ENCODE peak calls at places on chromosome 6, in five cellular contexts. Q, P, C, O and F are unnamed samples.

GRCh38 chr6:54916858-54917257 is 70.3 kb downstream of the FAM83B start:
- DNase-seq in Q (no peak), P (no peak), C (no peak), O (no peak), F (no peak)

GRCh38 chr6:22737331-22737730 is 168.0 kb downstream of the HDGFL1 start:
- DNase-seq in Q (peak), P (peak), O (peak), C (no peak), F (no peak)

GRCh38 chr6:4577406-4577805 is 198.8 kb upstream of the CDYL start:
- DNase-seq in P (no peak), Q (no peak), C (no peak), O (peak), F (no peak)

GRCh38 chr6:149118737-149119653 is 198.5 kb upstream of the TAB2 start:
- DNase-seq in P (no peak), C (no peak), Q (no peak), O (no peak), F (no peak)

GRCh38 chr6:43308101-43308989 is at the start of gene CRIP3:
- DNase-seq in O (peak), Q (peak), P (no peak), C (peak), F (peak)

GRCh38 chr6:148935705-148936306 is 189.0 kb downstream of the UST start:
- DNase-seq in C (no peak), P (no peak), Q (peak), O (peak), F (no peak)

GRCh38 chr6:133837801-133838349 is 51.0 kb upstream of the TCF21 start:
- DNase-seq in Q (peak), C (peak), P (peak), O (no peak), F (peak)

GRCh38 chr6:35081426-35081851 is 59.7 kb downstream of the TCP11 start:
- DNase-seq in C (no peak), P (no peak), Q (no peak), O (no peak), F (no peak)

GRCh38 chr6:83708546-83708969 is 343 bp downstream of the SNAP91 start:
- DNase-seq in O (peak), C (no peak), P (no peak), Q (peak), F (peak)

GRCh38 chr6:143792402-143793339 is 50.5 kb upstream of the LTV1 start:
- DNase-seq in C (no peak), P (no peak), Q (no peak), O (no peak), F (no peak)

GRCh38 chr6:136646377-136646776 is 96.2 kb upstream of the MAP7 start:
- DNase-seq in Q (no peak), C (no peak), O (peak), P (no peak), F (no peak)

GRCh38 chr6:159163901-159164370 is 5.3 kb upstream of the FNDC1 start:
- DNase-seq in C (no peak), O (peak), P (no peak), Q (no peak), F (no peak)

GRCh38 chr6:3323148-3323547 is 64.4 kb downstream of the PSMG4 start:
- DNase-seq in C (no peak), Q (no peak), P (no peak), O (no peak), F (no peak)

GRCh38 chr6:111011360-111012142 is 29.7 kb downstream of the RPF2 start:
- DNase-seq in O (peak), C (peak), Q (peak), P (peak), F (no peak)

GRCh38 chr6:138943089-138943625 is 44.9 kb downstream of the REPS1 start:
- DNase-seq in O (peak), C (no peak), Q (no peak), P (no peak), F (no peak)

GRCh38 chr6:88050140-88050818 is 2.6 kb downstream of the SPACA1 start:
- DNase-seq in Q (no peak), O (no peak), P (no peak), C (no peak), F (no peak)

GRCh38 chr6:7691675-7692452 is 34.0 kb upstream of the BMP6 start:
- DNase-seq in O (no peak), C (no peak), P (no peak), Q (peak), F (no peak)

GRCh38 chr6:158571826-158572652 is 12.1 kb downstream of the TMEM181 start:
- DNase-seq in C (no peak), O (no peak), Q (no peak), P (no peak), F (peak)

GRCh38 chr6:52647199-52647598 is 23.7 kb upstream of the TMEM14A start:
- DNase-seq in P (no peak), C (no peak), Q (no peak), O (peak), F (no peak)

GRCh38 chr6:104017410-104018381 is 842.0 kb downstream of the HACE1 start:
- DNase-seq in O (no peak), Q (no peak), C (no peak), P (no peak), F (peak)

GRCh38 chr6:21900730-21901129 is 307.2 kb downstream of the SOX4 start:
- DNase-seq in C (no peak), O (peak), P (no peak), Q (no peak), F (no peak)

GRCh38 chr6:152085533-152085932 is 278.1 kb downstream of the ESR1 start:
- DNase-seq in C (no peak), P (no peak), Q (no peak), O (no peak), F (no peak)

GRCh38 chr6:5569491-5569890 is 308.2 kb downstream of the FARS2 start:
- DNase-seq in O (peak), Q (no peak), C (no peak), P (no peak), F (no peak)

GRCh38 chr6:63573899-63574553 is 1.7 kb downstream of the LOC128125822 start:
- DNase-seq in P (peak), O (peak), C (peak), Q (peak), F (no peak)

GRCh38 chr6:30960907-30961673 is 20.3 kb downstream of the MUCL3 start:
- DNase-seq in C (no peak), O (peak), Q (no peak), P (no peak), F (no peak)

GRCh38 chr6:129849456-129849855 is 11.7 kb downstream of the TMEM244 start:
- DNase-seq in P (no peak), Q (no peak), O (peak), C (no peak), F (no peak)

GRCh38 chr6:12504325-12504966 is 212.1 kb upstream of the PHACTR1 start:
- DNase-seq in P (peak), C (peak), Q (peak), O (no peak), F (no peak)

GRCh38 chr6:48825501-48826317 is 637.3 kb downstream of the MMUT start:
- DNase-seq in P (no peak), Q (no peak), C (no peak), O (peak), F (no peak)

GRCh38 chr6:158908596-158908995 is 89.4 kb upstream of the EZR start:
- DNase-seq in Q (no peak), O (no peak), C (no peak), P (no peak), F (no peak)

GRCh38 chr6:84466521-84466920 is 239.1 kb upstream of the CEP162 start:
- DNase-seq in Q (no peak), P (no peak), C (no peak), O (peak), F (no peak)

GRCh38 chr6:107574856-107575255 is 84.9 kb downstream of the SOBP start:
- DNase-seq in O (no peak), Q (no peak), C (peak), P (no peak), F (no peak)

GRCh38 chr6:45658396-45658795 is 280.7 kb upstream of the SUPT3H start:
- DNase-seq in Q (no peak), C (no peak), P (no peak), O (no peak), F (no peak)

GRCh38 chr6:108556864-108557493 is 3.7 kb upstream of the FOXO3 start:
- DNase-seq in P (peak), C (no peak), Q (peak), O (peak), F (peak)

GRCh38 chr6:118648866-118649554 is 2.4 kb downstream of the CEP85L start:
- DNase-seq in P (no peak), Q (no peak), C (no peak), O (peak), F (no peak)

GRCh38 chr6:111565316-111566221 is 40.1 kb downstream of the TRAF3IP2 start:
- DNase-seq in O (no peak), C (no peak), Q (no peak), P (peak), F (no peak)

GRCh38 chr6:34106421-34106820 is 39.5 kb downstream of the GRM4 start:
- DNase-seq in C (no peak), Q (no peak), P (no peak), O (no peak), F (no peak)

GRCh38 chr6:166626177-166627038 is 643 bp downstream of the RPS6KA2 start:
- DNase-seq in C (peak), P (no peak), O (peak), Q (peak), F (peak)

GRCh38 chr6:25122001-25122400 is 157.2 kb upstream of the CARMIL1 start:
- DNase-seq in Q (no peak), C (no peak), P (no peak), O (no peak), F (peak)

GRCh38 chr6:71888720-71889340 is 2.5 kb downstream of the RIMS1 start:
- DNase-seq in C (no peak), Q (peak), O (no peak), P (no peak), F (no peak)

GRCh38 chr6:85482206-85483040 is 32.5 kb downstream of the NT5E start:
- DNase-seq in Q (no peak), O (no peak), P (no peak), C (no peak), F (no peak)

GRCh38 chr6:85479221-85479620 is 29.3 kb downstream of the NT5E start:
- DNase-seq in O (no peak), P (no peak), C (no peak), Q (no peak), F (no peak)

GRCh38 chr6:85483041-85483700 is 33.3 kb downstream of the NT5E start:
- DNase-seq in P (peak), O (peak), C (peak), Q (peak), F (peak)

GRCh38 chr6:85484941-85485340 is 35.1 kb downstream of the NT5E start:
- DNase-seq in O (peak), C (no peak), P (no peak), Q (no peak), F (no peak)

DNA sequence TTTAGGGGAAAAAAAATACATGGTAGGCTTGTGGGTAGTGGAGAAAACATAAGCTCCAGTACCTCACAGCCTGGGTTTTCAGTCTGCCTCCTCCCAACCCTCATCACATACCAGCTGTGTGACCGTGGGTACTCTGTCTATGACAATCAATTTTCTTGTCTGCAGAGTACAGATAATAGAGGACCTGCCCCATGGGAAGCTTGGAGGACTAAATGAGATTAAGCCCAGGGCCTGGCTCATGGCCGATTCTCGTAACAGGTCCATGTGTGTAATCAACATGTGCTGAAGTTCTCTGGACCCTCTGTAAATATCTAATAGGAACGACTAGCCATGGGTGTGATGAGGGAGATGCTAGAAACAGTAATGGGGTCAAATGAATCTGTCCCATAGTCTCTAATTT is 34.0 kb downstream of the NT5E start:
- DNase-seq in P (no peak), Q (no peak), O (no peak), C (no peak), F (no peak)
- H3K9ac ChIP-seq in P (no peak), Q (no peak), O (no peak), C (no peak), F (no peak)

GRCh38 chr6:15267221-15267620 is 21.4 kb downstream of the JARID2 start:
- DNase-seq in P (no peak), C (no peak), Q (no peak), O (no peak), F (no peak)
- H3K27ac ChIP-seq in P (no peak), C (no peak), Q (no peak), O (no peak), F (no peak)

GRCh38 chr6:155121699-155122098 is 126.6 kb downstream of the TIAM2 start:
- DNase-seq in C (no peak), O (no peak), Q (peak), P (no peak), F (no peak)
- H3K9ac ChIP-seq in C (no peak), O (no peak), Q (no peak), P (no peak), F (no peak)

DNA sequence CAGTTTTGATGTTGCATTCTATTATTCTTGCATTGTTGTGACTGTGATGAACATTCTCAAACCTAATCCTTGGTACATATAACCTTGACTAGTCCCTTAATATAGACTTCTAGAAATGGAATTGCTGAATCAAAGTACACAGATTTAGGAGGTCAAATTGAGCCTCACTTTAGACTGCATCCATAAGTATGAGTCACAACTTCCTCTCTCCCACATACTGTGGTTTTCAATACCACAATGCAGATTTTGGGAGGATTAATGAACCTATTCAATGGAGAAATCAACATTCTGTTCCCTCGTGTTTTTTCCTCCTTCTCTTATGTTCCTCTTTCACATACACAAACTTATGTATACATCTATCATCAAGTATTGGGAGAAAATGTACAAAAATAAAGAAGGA is 212.4 kb downstream of the MOXD1 start:
- DNase-seq in Q (no peak), P (no peak), C (no peak), O (peak), F (no peak)
- H3K27ac ChIP-seq in Q (no peak), P (no peak), C (no peak), O (peak), F (no peak)

DNA sequence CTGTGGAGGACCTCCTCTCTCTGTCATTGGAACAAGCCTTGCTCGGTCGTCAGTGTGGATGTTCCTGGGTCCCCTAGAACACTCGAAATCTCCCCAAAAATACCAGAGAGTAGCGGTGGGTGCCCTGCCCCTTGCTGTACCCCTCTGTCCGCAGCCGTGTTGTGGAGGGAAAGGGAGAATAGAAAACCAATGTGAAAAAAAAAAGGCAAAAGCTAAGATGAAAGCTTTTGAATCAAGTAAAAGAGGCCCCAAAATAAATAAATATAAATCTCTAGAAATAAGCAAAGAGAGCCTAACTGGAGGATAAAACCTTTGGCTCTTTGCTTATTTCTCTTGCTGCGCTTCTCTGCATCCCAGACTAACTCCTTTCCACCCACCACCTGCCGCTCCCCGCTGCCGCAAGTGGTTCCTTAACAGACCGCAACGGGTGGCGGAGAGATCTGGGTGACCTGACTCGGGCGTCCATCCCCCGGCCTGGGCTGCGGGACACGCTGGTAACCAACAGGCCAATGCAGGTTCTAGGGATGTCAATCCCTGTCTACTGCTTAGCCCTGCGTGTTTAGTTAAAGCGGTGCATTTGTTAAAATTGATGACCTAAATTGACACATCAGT is 110.0 kb downstream of the GPX5 start:
- DNase-seq in O (no peak), P (no peak), Q (peak), C (no peak), F (no peak)
- H3K9ac ChIP-seq in O (no peak), P (no peak), Q (no peak), C (no peak), F (no peak)